ENCODE peak calls at places on chromosome 1, in six cellular contexts. T is GM12892, P is K562, C is H1, H is GM12878, N is HepG2. Q is an unnamed sample.

GRCh38 chr1:182604128-182604834 is at the start of gene RGS16:
- DNase-seq in T (peak), P (peak), C (no peak), H (peak), N (no peak), Q (peak)

GRCh38 chr1:203080456-203080855 is 5.4 kb downstream of the MYOG start:
- DNase-seq in T (no peak), P (no peak), C (no peak), H (no peak), N (no peak), Q (no peak)

GRCh38 chr1:14625587-14626447 is 27.3 kb downstream of the KAZN start:
- DNase-seq in T (no peak), P (no peak), C (no peak), H (no peak), N (no peak), Q (no peak)

GRCh38 chr1:29698033-29698432 is 461.7 kb downstream of the PTPRU start:
- DNase-seq in T (no peak), P (peak), C (no peak), H (no peak), N (peak), Q (no peak)

GRCh38 chr1:209326096-209326495 is 257.4 kb upstream of the CAMK1G start:
- DNase-seq in T (no peak), P (no peak), C (no peak), H (no peak), N (no peak), Q (no peak)

GRCh38 chr1:156803086-156803851 is 13.4 kb downstream of the SH2D2A start:
- DNase-seq in T (no peak), P (no peak), C (no peak), H (no peak), N (no peak), Q (no peak)

GRCh38 chr1:227947678-227948492 is at the start of gene WNT9A:
- DNase-seq in T (peak), P (peak), C (no peak), H (no peak), N (no peak), Q (peak)

GRCh38 chr1:150194381-150195031 is 41.4 kb downstream of the ANP32E start:
- DNase-seq in T (no peak), P (no peak), C (no peak), H (no peak), N (no peak), Q (no peak)

GRCh38 chr1:57285979-57286378 is 137.9 kb downstream of the DAB1 start:
- DNase-seq in T (no peak), P (no peak), C (no peak), H (no peak), N (no peak), Q (no peak)

GRCh38 chr1:91730781-91731732 is 154.9 kb downstream of the TGFBR3 start:
- DNase-seq in T (peak), P (peak), C (no peak), H (no peak), N (no peak), Q (no peak)

GRCh38 chr1:15833069-15833679 is 14.3 kb upstream of the SPEN start:
- DNase-seq in T (no peak), P (peak), C (no peak), H (no peak), N (no peak), Q (no peak)

GRCh38 chr1:171379846-171380245 is 65.9 kb downstream of the FMO4 start:
- DNase-seq in T (no peak), P (no peak), C (no peak), H (no peak), N (no peak), Q (no peak)

GRCh38 chr1:117327008-117327407 is 40.2 kb upstream of the MAN1A2 start:
- DNase-seq in T (no peak), P (no peak), C (no peak), H (no peak), N (no peak), Q (no peak)

GRCh38 chr1:150164769-150165168 is 15.1 kb downstream of the PLEKHO1 start:
- DNase-seq in T (no peak), P (no peak), C (no peak), H (no peak), N (no peak), Q (no peak)

GRCh38 chr1:31723828-31724359 is 20.1 kb upstream of the COL16A1 start:
- DNase-seq in T (no peak), P (peak), C (no peak), H (no peak), N (peak), Q (no peak)

GRCh38 chr1:165129568-165130164 is 226.8 kb downstream of the LMX1A start:
- DNase-seq in T (no peak), P (peak), C (peak), H (no peak), N (peak), Q (peak)

GRCh38 chr1:18182518-18183160 is 75.0 kb downstream of the IGSF21 start:
- DNase-seq in T (no peak), P (no peak), C (no peak), H (no peak), N (no peak), Q (no peak)

GRCh38 chr1:15280416-15280815 is 33.4 kb downstream of the FHAD1 start:
- DNase-seq in T (no peak), P (no peak), C (no peak), H (no peak), N (no peak), Q (no peak)

GRCh38 chr1:19398309-19398760 is 86.2 kb downstream of the SLC66A1 start:
- DNase-seq in T (no peak), P (no peak), C (no peak), H (no peak), N (no peak), Q (no peak)

GRCh38 chr1:35430762-35431161 is 126.4 kb downstream of the KIAA0319L start:
- DNase-seq in T (no peak), P (no peak), C (no peak), H (no peak), N (no peak), Q (no peak)

DNA sequence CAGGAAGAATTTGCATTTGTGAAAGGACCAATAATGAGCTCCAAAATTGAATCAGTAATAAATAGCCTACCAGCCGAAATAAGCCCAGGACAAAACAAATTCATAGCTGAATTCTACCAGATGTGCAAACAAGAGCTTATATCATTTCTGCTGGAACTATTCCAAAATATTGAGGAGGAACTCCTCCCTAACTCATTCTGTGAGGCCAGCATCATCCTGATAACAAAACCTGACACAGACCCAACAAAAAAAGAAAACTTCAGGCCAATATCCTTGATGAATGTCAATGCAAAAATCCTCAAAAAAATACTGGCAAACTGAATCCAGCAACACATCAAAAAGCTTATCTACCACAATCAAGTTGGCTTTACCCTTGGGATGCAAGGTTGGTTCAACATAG is 6.6 kb downstream of the SPRR2E start:
- DNase-seq in T (no peak), P (no peak), C (no peak), H (no peak), N (no peak), Q (no peak)
- TF ChIP-seq TAF1 in T (no peak), P (no peak), C (no peak), H (no peak), N (no peak), Q (no peak)

DNA sequence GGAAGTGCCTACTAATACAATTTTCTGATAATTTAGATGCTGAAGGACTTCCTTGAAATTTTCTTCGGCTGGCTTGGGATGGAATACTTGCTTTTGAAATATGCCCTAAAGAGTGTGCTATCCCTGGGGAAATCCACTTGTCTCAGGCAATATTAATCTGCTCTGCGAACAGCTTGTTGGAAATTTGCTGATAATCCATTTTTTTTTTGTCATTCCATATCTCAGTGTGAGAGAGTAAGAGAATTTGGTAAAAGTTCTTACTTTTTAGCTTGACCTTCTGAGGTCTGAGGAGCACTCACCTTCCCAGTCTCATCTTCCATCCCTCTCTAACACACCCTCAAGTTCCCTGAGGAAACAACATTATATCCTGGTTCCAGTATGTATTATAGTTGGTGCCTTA is 36.8 kb downstream of the DNAJC6 start:
- DNase-seq in T (no peak), P (no peak), C (no peak), H (no peak), N (no peak), Q (no peak)
- TF ChIP-seq POLR2A in T (no peak), P (no peak), C (no peak), H (no peak), N (no peak), Q (no peak)

DNA sequence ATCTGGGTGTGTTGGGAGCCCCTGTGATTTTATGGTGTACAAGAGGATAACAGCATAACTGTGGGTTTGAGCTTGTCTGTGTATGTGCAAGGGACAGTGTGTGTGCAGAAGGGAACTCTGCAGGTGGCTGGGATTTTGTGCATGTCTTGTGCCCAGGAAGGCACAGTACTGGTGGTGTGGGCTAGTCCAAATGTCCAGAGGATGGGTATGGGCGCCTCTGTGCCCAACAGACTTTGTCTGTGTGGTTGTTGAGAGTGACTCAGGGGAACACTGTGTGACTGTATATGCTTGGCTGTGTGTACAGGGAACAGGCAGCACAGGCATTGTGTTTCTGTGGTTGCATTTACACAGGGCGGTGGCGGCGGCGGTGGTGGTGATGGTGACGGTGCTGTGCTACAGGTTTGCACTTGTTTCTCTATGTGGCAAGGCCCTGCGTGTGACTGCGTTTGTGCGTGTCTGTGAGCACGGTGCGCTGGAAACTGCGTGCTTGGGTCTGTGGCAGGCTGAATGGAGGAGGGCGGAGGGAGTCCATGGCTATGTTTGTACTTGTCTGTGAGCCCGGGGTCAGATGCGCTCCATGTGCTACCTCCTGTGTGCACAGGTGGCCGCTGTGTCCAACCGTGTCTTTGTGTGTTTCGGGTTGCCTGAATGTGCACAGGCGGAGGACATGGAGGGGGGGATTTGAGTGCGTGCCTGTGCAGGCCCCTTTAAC is 32.3 kb upstream of the WASF2 start:
- DNase-seq in T (no peak), P (no peak), C (no peak), H (no peak), N (peak), Q (no peak)
- TF ChIP-seq TAF1 in T (no peak), P (no peak), C (no peak), H (no peak), N (peak), Q (no peak)

GRCh38 chr1:24642481-24643361 is at the start of gene SRRM1:
- DNase-seq in T (peak), P (peak), C (peak), H (peak), N (peak), Q (peak)
- TF ChIP-seq POLR2A in T (peak), P (peak), C (peak), H (peak), N (peak), Q (peak)

DNA sequence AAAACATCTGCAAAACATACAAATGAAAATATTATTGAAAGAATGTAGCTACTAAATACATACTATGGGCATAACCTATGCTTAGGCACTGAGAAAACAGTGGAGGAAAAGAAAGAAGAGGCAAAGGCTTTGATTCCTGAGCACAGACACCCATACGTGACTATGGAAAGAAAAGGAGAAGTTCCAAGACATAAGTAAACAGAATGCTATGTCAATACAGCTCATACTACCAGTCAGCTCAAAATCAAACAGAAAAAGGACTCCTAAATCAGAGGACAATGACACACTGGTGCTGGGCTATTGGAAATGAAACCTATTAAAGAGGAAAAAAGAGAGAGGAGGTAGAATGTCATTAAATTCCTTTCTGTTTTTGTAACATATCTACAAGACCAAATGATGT is 225.4 kb downstream of the SMYD3 start:
- DNase-seq in T (no peak), P (no peak), C (no peak), H (no peak), N (peak), Q (no peak)
- TF ChIP-seq TAF1 in T (no peak), P (no peak), C (no peak), H (no peak), N (no peak), Q (no peak)

GRCh38 chr1:243413431-243414151 is 157.8 kb downstream of the SDCCAG8 start:
- DNase-seq in T (no peak), P (no peak), C (peak), H (no peak), N (no peak), Q (no peak)

GRCh38 chr1:243407284-243408018 is 151.6 kb downstream of the SDCCAG8 start:
- DNase-seq in T (no peak), P (no peak), C (no peak), H (no peak), N (no peak), Q (no peak)

GRCh38 chr1:243411472-243411871 is 155.6 kb downstream of the SDCCAG8 start:
- DNase-seq in T (no peak), P (no peak), C (no peak), H (no peak), N (no peak), Q (no peak)

GRCh38 chr1:243408479-243408878 is 152.6 kb downstream of the SDCCAG8 start:
- DNase-seq in T (no peak), P (no peak), C (no peak), H (no peak), N (no peak), Q (no peak)

DNA sequence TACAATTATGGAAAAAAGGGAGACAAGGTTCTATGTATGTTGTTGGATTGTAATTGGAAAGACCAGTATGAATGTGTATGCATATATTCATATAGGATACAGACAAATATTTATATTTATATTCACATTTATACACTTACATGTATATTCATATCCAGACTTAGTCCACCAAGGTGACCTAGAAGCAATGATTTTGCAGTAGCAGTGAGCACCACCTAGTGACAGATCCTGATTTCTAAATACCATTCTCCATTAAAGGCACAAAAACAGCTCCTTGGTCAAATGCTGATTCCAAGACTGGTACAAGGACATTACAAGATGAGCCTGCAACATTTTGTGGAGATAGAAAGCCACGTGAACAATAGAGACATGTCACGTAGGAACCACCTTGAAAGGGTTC is 153.4 kb downstream of the SDCCAG8 start:
- DNase-seq in T (no peak), P (peak), C (no peak), H (no peak), N (peak), Q (no peak)
- TF ChIP-seq POLR2A in T (no peak), P (no peak), C (no peak), H (no peak), N (no peak), Q (no peak)

GRCh38 chr1:33268927-33269610 is 12.8 kb downstream of the ZNF362 start:
- DNase-seq in T (no peak), P (no peak), C (no peak), H (no peak), N (no peak), Q (no peak)
- TF ChIP-seq TAF1 in T (no peak), P (no peak), C (no peak), H (no peak), N (no peak), Q (no peak)